ENCODE peak calls at places on chromosomes 16 and 17, in eight cellular contexts. N is stimulated activated CD8-positive, alpha-beta memory T cell treated with anti-CD3 and anti-CD28 coated beads, Interleukin-7, amount 100 ng/mL, for 4 hours; T is naive thymus-derived CD8-positive, alpha-beta T cell; P is NCI-H1092; X is left colon; D is fibroblast of the conjunctiva; H is NCI-H226; C is CD4-positive, CD25-positive, alpha-beta regulatory T cell. F is an unnamed sample.

GRCh38 chr16:81939164-81940067 is 71.9 kb downstream of the SDR42E1 start:
- DNase-seq in N (no peak), T (no peak), P (no peak), X (no peak), D (no peak), H (no peak), C (no peak), F (no peak)

GRCh38 chr16:66950971-66951790 is 9.9 kb upstream of the CES3 start:
- DNase-seq in N (no peak), T (no peak), P (no peak), X (no peak), D (no peak), H (no peak), C (no peak), F (no peak)

GRCh38 chr16:14427371-14427948 is 202.6 kb downstream of the PARN start:
- DNase-seq in N (no peak), T (no peak), P (no peak), X (no peak), D (no peak), H (no peak), C (no peak), F (no peak)

GRCh38 chr17:73783382-73783766 is 139.1 kb upstream of the SDK2 start:
- DNase-seq in N (no peak), T (no peak), P (no peak), X (no peak), D (no peak), H (no peak), C (no peak), F (no peak)

GRCh38 chr17:70905796-70906195 is 736.5 kb downstream of the KCNJ2 start:
- DNase-seq in N (no peak), T (no peak), P (no peak), X (no peak), D (peak; percentile 44), H (peak; percentile 28), C (no peak), F (peak; percentile 26)

GRCh38 chr17:15412606-15413005 is 54.8 kb downstream of the CDRT4 start:
- DNase-seq in N (no peak), T (no peak), P (no peak), X (no peak), D (no peak), H (no peak), C (no peak), F (no peak)

GRCh38 chr17:64256913-64257807 is 5.9 kb downstream of the TEX2 start:
- DNase-seq in N (no peak), T (no peak), P (no peak), X (no peak), D (no peak), H (peak; percentile 74), C (no peak), F (no peak)

GRCh38 chr17:4744999-4745969 is 5.6 kb upstream of the CXCL16 start:
- DNase-seq in N (no peak), T (no peak), P (no peak), X (no peak), D (no peak), H (no peak), C (no peak), F (no peak)